ENCODE peak calls at places on chromosomes 4 and X, in six cellular contexts. R, U, D, E, X and G are unnamed samples.

GRCh38 chrX:27555514-27555913 is 34.6 kb upstream of the DCAF8L2 start:
- DNase-seq in R (no peak), E (no peak), X (no peak), U (peak; percentile 6), D (no peak), G (no peak)

GRCh38 chr4:53908661-53909078 is 155.7 kb downstream of the CHIC2 start:
- DNase-seq in E (no peak), R (no peak), U (peak; percentile 38), D (peak; percentile 59), X (no peak), G (no peak)

GRCh38 chr4:1364748-1365147 is 17.7 kb downstream of the UVSSA start:
- DNase-seq in D (no peak), E (no peak), R (no peak), X (no peak), U (no peak), G (no peak)

GRCh38 chrX:72020204-72020603 is 109.6 kb downstream of the NHSL2 start:
- DNase-seq in R (no peak), D (peak; percentile 26), U (no peak), X (peak; percentile 23), E (no peak), G (no peak)

GRCh38 chr4:55017406-55017805 is 108.0 kb downstream of the KDR start:
- DNase-seq in R (no peak), D (no peak), E (no peak), U (no peak), X (no peak), G (no peak)

GRCh38 chrX:50066318-50066937 is 134.4 kb downstream of the AKAP4 start:
- DNase-seq in E (no peak), R (no peak), D (no peak), U (no peak), X (no peak), G (no peak)

GRCh38 chr4:91502365-91502764 is 801.4 kb upstream of the GRID2 start:
- DNase-seq in R (no peak), U (peak; percentile 19), X (no peak), E (no peak), D (no peak), G (no peak)

GRCh38 chr4:149521611-149522010 is 294.0 kb downstream of the IQCM start:
- DNase-seq in U (no peak), E (no peak), X (no peak), R (no peak), D (no peak), G (no peak)

GRCh38 chrX:98111684-98112083 is 1228.0 kb downstream of the RPA4 start:
- DNase-seq in D (no peak), R (no peak), E (no peak), U (no peak), X (no peak), G (no peak)

GRCh38 chr4:12928751-12929150 is 555.4 kb downstream of the RAB28 start:
- DNase-seq in D (no peak), U (no peak), E (no peak), X (no peak), R (no peak), G (no peak)

GRCh38 chr4:168524006-168524405 is 27.2 kb downstream of the PALLD start:
- DNase-seq in E (no peak), X (no peak), R (no peak), D (no peak), U (no peak), G (no peak)

GRCh38 chr4:159484049-159484448 is 381.2 kb downstream of the RAPGEF2 start:
- DNase-seq in U (no peak), E (no peak), X (no peak), D (no peak), R (no peak), G (no peak)

GRCh38 chrX:11190745-11191510 is 79.8 kb downstream of the HCCS start:
- DNase-seq in R (no peak), U (peak; percentile 38), X (no peak), E (no peak), D (no peak), G (no peak)

GRCh38 chrX:141733371-141733770 is 34.8 kb upstream of the SPANXD start:
- DNase-seq in X (no peak), R (no peak), U (no peak), E (no peak), D (no peak), G (no peak)

GRCh38 chrX:41238543-41238942 is 95.4 kb upstream of the DDX3X start:
- DNase-seq in R (no peak), X (no peak), D (no peak), U (no peak), E (no peak), G (no peak)

GRCh38 chr4:139736257-139736626 is 70.6 kb downstream of the MGST2 start:
- DNase-seq in R (no peak), U (no peak), E (no peak), D (no peak), X (no peak), G (no peak)

GRCh38 chr4:53763813-53764597 is 172.7 kb upstream of the LNX1 start:
- DNase-seq in X (no peak), D (no peak), E (no peak), R (no peak), U (no peak), G (no peak)

GRCh38 chrX:35826503-35826902 is 28.4 kb downstream of the MAGEB16 start:
- DNase-seq in R (no peak), X (no peak), E (no peak), D (no peak), U (peak; percentile 59), G (no peak)

GRCh38 chr4:102825261-102826071 is 1.9 kb downstream of the UBE2D3 start:
- DNase-seq in U (no peak), R (no peak), E (no peak), D (peak; percentile 57), X (no peak), G (no peak)

GRCh38 chrX:134026732-134027311 is 41.4 kb upstream of the GPC3 start:
- DNase-seq in E (peak; percentile 0), R (no peak), X (no peak), U (peak; percentile 64), D (peak; percentile 79), G (no peak)

GRCh38 chr4:81631958-81632439 is 160.3 kb upstream of the RASGEF1B start:
- DNase-seq in X (no peak), E (no peak), R (no peak), U (peak; percentile 8), D (no peak), G (no peak)

GRCh38 chrX:43644124-43644701 is 11.9 kb upstream of the MAOA start:
- DNase-seq in D (no peak), U (no peak), R (no peak), X (no peak), E (no peak), G (no peak)

GRCh38 chr4:38869511-38869910 is 1.9 kb downstream of the FAM114A1 start:
- DNase-seq in E (no peak), U (no peak), R (no peak), D (no peak), X (no peak), G (no peak)

GRCh38 chr4:82779032-82779431 is 19.6 kb downstream of the SCD5 start:
- DNase-seq in D (no peak), U (peak; percentile 12), E (no peak), R (no peak), X (no peak), G (no peak)

GRCh38 chr4:54400802-54401201 is 171.7 kb downstream of the PDGFRA start:
- DNase-seq in D (no peak), R (no peak), X (no peak), U (peak; percentile 1), E (no peak), G (no peak)

GRCh38 chrX:25206761-25207160 is 191.0 kb upstream of the ARX start:
- DNase-seq in X (no peak), R (no peak), D (no peak), E (no peak), U (no peak), G (no peak)

GRCh38 chr4:40933272-40934053 is 183.7 kb downstream of the NSUN7 start:
- DNase-seq in U (no peak), D (no peak), E (no peak), R (no peak), X (no peak), G (no peak)

GRCh38 chr4:785332-786073 is 40.4 kb downstream of the CPLX1 start:
- DNase-seq in E (no peak), U (no peak), R (no peak), X (no peak), D (no peak), G (no peak)

GRCh38 chr4:76197971-76198410 is 15.6 kb downstream of the SCARB2 start:
- DNase-seq in E (no peak), R (peak; percentile 71), U (no peak), D (peak; percentile 42), X (no peak), G (no peak)

GRCh38 chrX:19724409-19724808 is 163.0 kb downstream of the SH3KBP1 start:
- DNase-seq in R (no peak), D (no peak), X (no peak), E (no peak), U (no peak), G (no peak)

GRCh38 chrX:19725545-19726102 is 161.8 kb downstream of the SH3KBP1 start:
- DNase-seq in R (no peak), E (no peak), X (no peak), U (peak; percentile 31), D (no peak), G (no peak)

GRCh38 chrX:19728083-19728648 is 159.2 kb downstream of the SH3KBP1 start:
- DNase-seq in E (no peak), D (no peak), R (no peak), X (no peak), U (no peak), G (no peak)

GRCh38 chrX:19721726-19722370 is 165.6 kb downstream of the SH3KBP1 start:
- DNase-seq in E (no peak), R (peak; percentile 64), U (no peak), D (no peak), X (no peak), G (no peak)

GRCh38 chrX:19723427-19723826 is 164.0 kb downstream of the SH3KBP1 start:
- DNase-seq in R (no peak), X (no peak), E (no peak), U (no peak), D (no peak), G (no peak)
- TF ChIP-seq CTCF in R (no peak), X (no peak), E (no peak), U (no peak), D (no peak), G (no peak)

DNA sequence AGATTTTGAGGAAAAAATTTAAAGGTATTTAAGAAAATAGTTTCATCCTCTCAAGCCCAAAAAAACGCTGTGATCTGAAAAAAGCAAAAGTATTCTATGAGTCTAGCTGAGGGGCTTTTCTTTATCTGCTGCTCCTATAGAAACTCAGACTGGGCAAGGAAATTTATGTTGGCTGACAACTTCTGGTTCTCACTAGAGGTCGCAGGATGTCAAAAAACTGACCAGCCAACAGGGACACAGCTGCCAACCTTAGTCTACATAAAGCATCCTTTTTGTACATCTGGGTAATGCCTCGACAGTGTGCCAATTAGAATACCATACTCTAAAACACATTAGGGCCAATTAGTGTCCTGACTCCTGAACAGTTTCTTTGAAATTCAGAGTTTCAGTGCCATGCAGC is 8.8 kb upstream of the TLL1 start:
- DNase-seq in D (no peak), E (no peak), U (no peak), X (no peak), R (no peak), G (no peak)
- TF ChIP-seq CTCF in D (no peak), E (no peak), U (no peak), X (peak; percentile 56), R (no peak), G (no peak)

GRCh38 chr4:96352051-96352517 is 512.2 kb downstream of the PDHA2 start:
- DNase-seq in E (no peak), X (no peak), U (peak; percentile 36), R (no peak), D (no peak), G (no peak)
- TF ChIP-seq CTCF in E (no peak), X (peak; percentile 58), U (no peak), R (no peak), D (no peak), G (no peak)

GRCh38 chr4:67087897-67088296 is 457.4 kb downstream of the CENPC start:
- DNase-seq in E (no peak), R (no peak), D (peak; percentile 64), U (peak; percentile 42), X (no peak), G (no peak)
- TF ChIP-seq CTCF in E (peak; percentile 58), R (peak; percentile 61), D (peak; percentile 30), U (peak; percentile 14), X (peak; percentile 34), G (no peak)